ENCODE peak calls at places on chromosome 20, in seven cellular contexts. One of them, this sample, is unnamed.

GRCh38 chr20:62136283-62137091 is 6.7 kb downstream of the PSMA7 start:
- DNase-seq in breast epithelium: peak
- DNase-seq in upper lobe of right lung: peak
- DNase-seq in brain microvascular endothelial cell: peak
- DNase-seq in kidney: no peak
- DNase-seq in neuronal stem cell: no peak
- DNase-seq in right lobe of liver: no peak
- DNase-seq in this sample: no peak

GRCh38 chr20:10332656-10333421 is 101.2 kb downstream of the MKKS start:
- DNase-seq in brain microvascular endothelial cell: no peak
- DNase-seq in upper lobe of right lung: no peak
- DNase-seq in right lobe of liver: no peak
- DNase-seq in neuronal stem cell: no peak
- DNase-seq in kidney: no peak
- DNase-seq in breast epithelium: no peak
- DNase-seq in this sample: no peak

GRCh38 chr20:53365676-53366075 is 228.0 kb downstream of the ZNF217 start:
- DNase-seq in kidney: no peak
- DNase-seq in neuronal stem cell: no peak
- DNase-seq in upper lobe of right lung: no peak
- DNase-seq in right lobe of liver: no peak
- DNase-seq in brain microvascular endothelial cell: no peak
- DNase-seq in breast epithelium: no peak
- DNase-seq in this sample: no peak

GRCh38 chr20:62148908-62149314 is 5.3 kb downstream of the SS18L1 start:
- DNase-seq in right lobe of liver: no peak
- DNase-seq in kidney: no peak
- DNase-seq in brain microvascular endothelial cell: no peak
- DNase-seq in breast epithelium: no peak
- DNase-seq in neuronal stem cell: no peak
- DNase-seq in upper lobe of right lung: no peak
- DNase-seq in this sample: no peak

GRCh38 chr20:13046409-13046808 is 37.6 kb downstream of the SPTLC3 start:
- DNase-seq in kidney: no peak
- DNase-seq in brain microvascular endothelial cell: no peak
- DNase-seq in breast epithelium: no peak
- DNase-seq in upper lobe of right lung: no peak
- DNase-seq in neuronal stem cell: no peak
- DNase-seq in right lobe of liver: no peak
- DNase-seq in this sample: no peak

GRCh38 chr20:9989066-9989724 is 45.6 kb upstream of the ANKEF1 start:
- DNase-seq in breast epithelium: no peak
- DNase-seq in brain microvascular endothelial cell: peak
- DNase-seq in right lobe of liver: no peak
- DNase-seq in neuronal stem cell: no peak
- DNase-seq in kidney: no peak
- DNase-seq in upper lobe of right lung: no peak
- DNase-seq in this sample: no peak

GRCh38 chr20:905999-906520 is 10.1 kb downstream of the ANGPT4 start:
- DNase-seq in brain microvascular endothelial cell: no peak
- DNase-seq in upper lobe of right lung: no peak
- DNase-seq in right lobe of liver: no peak
- DNase-seq in kidney: no peak
- DNase-seq in neuronal stem cell: no peak
- DNase-seq in breast epithelium: no peak
- DNase-seq in this sample: no peak

GRCh38 chr20:62686869-62687830 is 21.5 kb upstream of the NTSR1 start:
- DNase-seq in neuronal stem cell: no peak
- DNase-seq in breast epithelium: no peak
- DNase-seq in right lobe of liver: no peak
- DNase-seq in upper lobe of right lung: no peak
- DNase-seq in kidney: no peak
- DNase-seq in brain microvascular endothelial cell: no peak
- DNase-seq in this sample: no peak

GRCh38 chr20:8507231-8507630 is 375.2 kb downstream of the PLCB1 start:
- DNase-seq in kidney: no peak
- DNase-seq in breast epithelium: no peak
- DNase-seq in brain microvascular endothelial cell: no peak
- DNase-seq in right lobe of liver: no peak
- DNase-seq in upper lobe of right lung: no peak
- DNase-seq in neuronal stem cell: no peak
- DNase-seq in this sample: no peak

GRCh38 chr20:63029358-63030121 is 22.8 kb upstream of the BHLHE23 start:
- DNase-seq in brain microvascular endothelial cell: no peak
- DNase-seq in right lobe of liver: no peak
- DNase-seq in upper lobe of right lung: no peak
- DNase-seq in breast epithelium: no peak
- DNase-seq in kidney: peak
- DNase-seq in neuronal stem cell: no peak
- DNase-seq in this sample: no peak

GRCh38 chr20:58402305-58402704 is 13.3 kb downstream of the VAPB start:
- DNase-seq in right lobe of liver: no peak
- DNase-seq in upper lobe of right lung: no peak
- DNase-seq in breast epithelium: no peak
- DNase-seq in kidney: no peak
- DNase-seq in neuronal stem cell: no peak
- DNase-seq in brain microvascular endothelial cell: no peak
- DNase-seq in this sample: no peak

DNA sequence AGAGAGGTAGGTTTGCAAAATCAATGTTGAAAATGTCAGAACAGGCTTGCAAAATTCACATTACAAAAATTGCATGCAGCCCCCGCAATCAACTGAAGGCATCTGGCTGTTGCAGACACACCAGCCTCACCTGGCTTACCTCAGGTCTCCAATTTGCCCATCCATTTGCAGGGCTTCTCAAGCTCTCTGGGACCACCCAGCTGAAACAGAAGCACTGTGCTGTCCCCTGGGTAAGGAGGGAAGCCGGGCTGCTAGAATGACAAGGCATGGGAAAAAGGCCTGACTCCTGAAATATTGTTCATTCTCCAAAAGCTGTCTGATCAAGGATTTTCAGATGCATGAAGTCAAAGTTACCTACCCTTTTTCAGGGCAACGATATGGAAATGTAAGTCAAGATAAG is 52.6 kb upstream of the CD93 start:
- DNase-seq in upper lobe of right lung: no peak
- DNase-seq in brain microvascular endothelial cell: no peak
- DNase-seq in kidney: no peak
- DNase-seq in neuronal stem cell: no peak
- DNase-seq in breast epithelium: no peak
- DNase-seq in right lobe of liver: peak
- DNase-seq in this sample: no peak
- H3K27ac ChIP-seq in upper lobe of right lung: no peak
- H3K27ac ChIP-seq in brain microvascular endothelial cell: no peak
- H3K27ac ChIP-seq in kidney: no peak
- H3K27ac ChIP-seq in neuronal stem cell: no peak
- H3K27ac ChIP-seq in breast epithelium: no peak
- H3K27ac ChIP-seq in right lobe of liver: no peak
- H3K27ac ChIP-seq in this sample: no peak

GRCh38 chr20:34875657-34876160 is 703 bp upstream of the ACSS2 start:
- DNase-seq in right lobe of liver: no peak
- DNase-seq in upper lobe of right lung: no peak
- DNase-seq in breast epithelium: no peak
- DNase-seq in brain microvascular endothelial cell: no peak
- DNase-seq in kidney: no peak
- DNase-seq in neuronal stem cell: no peak
- DNase-seq in this sample: no peak
- H3K27ac ChIP-seq in right lobe of liver: peak
- H3K27ac ChIP-seq in upper lobe of right lung: peak
- H3K27ac ChIP-seq in breast epithelium: peak
- H3K27ac ChIP-seq in brain microvascular endothelial cell: no peak
- H3K27ac ChIP-seq in kidney: peak
- H3K27ac ChIP-seq in neuronal stem cell: peak
- H3K27ac ChIP-seq in this sample: peak

GRCh38 chr20:51404297-51405060 is 138.0 kb downstream of the NFATC2 start:
- DNase-seq in neuronal stem cell: no peak
- DNase-seq in breast epithelium: no peak
- DNase-seq in upper lobe of right lung: peak
- DNase-seq in kidney: peak
- DNase-seq in right lobe of liver: no peak
- DNase-seq in brain microvascular endothelial cell: peak
- DNase-seq in this sample: no peak
- H3K27ac ChIP-seq in neuronal stem cell: no peak
- H3K27ac ChIP-seq in breast epithelium: no peak
- H3K27ac ChIP-seq in upper lobe of right lung: peak
- H3K27ac ChIP-seq in kidney: no peak
- H3K27ac ChIP-seq in right lobe of liver: no peak
- H3K27ac ChIP-seq in brain microvascular endothelial cell: peak
- H3K27ac ChIP-seq in this sample: no peak

DNA sequence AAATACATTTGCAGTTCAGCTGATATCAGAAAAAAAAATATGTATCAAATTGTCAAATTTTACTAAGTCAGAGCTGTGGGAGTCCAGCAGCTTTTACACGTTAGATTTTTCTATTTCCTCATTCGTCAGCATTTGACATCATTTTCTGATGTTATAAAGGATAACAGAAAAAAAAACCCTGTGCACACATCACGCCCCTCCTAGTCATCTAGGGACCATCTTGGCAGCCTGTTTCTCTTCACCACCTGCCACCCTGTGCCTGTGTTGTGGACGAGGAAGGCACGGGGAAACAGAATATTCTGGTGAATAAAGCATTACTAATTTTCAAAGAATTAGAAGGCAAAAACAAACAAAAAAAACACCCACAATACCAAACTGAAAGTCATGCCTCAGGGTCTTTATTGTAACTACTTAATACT is 12.4 kb downstream of the B4GALT5 start:
- DNase-seq in brain microvascular endothelial cell: no peak
- DNase-seq in kidney: no peak
- DNase-seq in neuronal stem cell: no peak
- DNase-seq in upper lobe of right lung: no peak
- DNase-seq in right lobe of liver: no peak
- DNase-seq in breast epithelium: no peak
- DNase-seq in this sample: no peak
- H3K27ac ChIP-seq in brain microvascular endothelial cell: peak
- H3K27ac ChIP-seq in kidney: no peak
- H3K27ac ChIP-seq in neuronal stem cell: no peak
- H3K27ac ChIP-seq in upper lobe of right lung: no peak
- H3K27ac ChIP-seq in right lobe of liver: peak
- H3K27ac ChIP-seq in breast epithelium: no peak
- H3K27ac ChIP-seq in this sample: no peak

GRCh38 chr20:50412069-50412468 is 98.1 kb upstream of the PTPN1 start:
- DNase-seq in brain microvascular endothelial cell: no peak
- DNase-seq in neuronal stem cell: no peak
- DNase-seq in kidney: peak
- DNase-seq in right lobe of liver: no peak
- DNase-seq in breast epithelium: no peak
- DNase-seq in upper lobe of right lung: no peak
- DNase-seq in this sample: no peak

GRCh38 chr20:50412499-50412898 is 97.7 kb upstream of the PTPN1 start:
- DNase-seq in breast epithelium: no peak
- DNase-seq in right lobe of liver: no peak
- DNase-seq in upper lobe of right lung: no peak
- DNase-seq in brain microvascular endothelial cell: no peak
- DNase-seq in kidney: no peak
- DNase-seq in neuronal stem cell: no peak
- DNase-seq in this sample: no peak

GRCh38 chr20:50415516-50416268 is 94.5 kb upstream of the PTPN1 start:
- DNase-seq in upper lobe of right lung: peak
- DNase-seq in brain microvascular endothelial cell: peak
- DNase-seq in neuronal stem cell: no peak
- DNase-seq in kidney: peak
- DNase-seq in breast epithelium: peak
- DNase-seq in right lobe of liver: peak
- DNase-seq in this sample: peak

GRCh38 chr20:50415031-50415515 is 95.1 kb upstream of the PTPN1 start:
- DNase-seq in brain microvascular endothelial cell: no peak
- DNase-seq in kidney: no peak
- DNase-seq in upper lobe of right lung: peak
- DNase-seq in neuronal stem cell: no peak
- DNase-seq in right lobe of liver: no peak
- DNase-seq in breast epithelium: peak
- DNase-seq in this sample: no peak

DNA sequence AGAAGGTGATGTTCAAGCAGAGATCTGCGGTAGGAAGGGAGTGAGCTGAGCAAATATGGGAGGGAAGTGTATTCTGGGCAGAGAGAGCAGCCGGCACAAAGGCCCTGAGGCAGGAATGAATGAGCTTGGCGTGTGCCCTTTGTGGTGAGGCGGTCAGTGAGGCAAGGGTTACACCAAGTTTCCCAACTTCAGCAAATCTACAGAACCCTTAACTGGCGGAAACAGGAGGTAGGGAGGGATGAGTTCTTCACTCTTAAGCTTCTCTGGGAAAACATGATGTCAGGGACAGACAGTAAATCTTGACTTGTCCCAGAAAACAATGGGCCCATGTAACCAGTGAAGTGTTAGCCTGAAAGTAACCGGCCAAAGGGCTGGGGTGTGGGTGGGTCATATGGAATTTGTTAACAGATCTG is 97.1 kb upstream of the PTPN1 start:
- DNase-seq in upper lobe of right lung: no peak
- DNase-seq in kidney: no peak
- DNase-seq in right lobe of liver: no peak
- DNase-seq in breast epithelium: no peak
- DNase-seq in neuronal stem cell: no peak
- DNase-seq in brain microvascular endothelial cell: no peak
- DNase-seq in this sample: no peak
- H3K27ac ChIP-seq in upper lobe of right lung: peak
- H3K27ac ChIP-seq in kidney: no peak
- H3K27ac ChIP-seq in right lobe of liver: no peak
- H3K27ac ChIP-seq in breast epithelium: peak
- H3K27ac ChIP-seq in neuronal stem cell: no peak
- H3K27ac ChIP-seq in brain microvascular endothelial cell: no peak
- H3K27ac ChIP-seq in this sample: no peak

DNA sequence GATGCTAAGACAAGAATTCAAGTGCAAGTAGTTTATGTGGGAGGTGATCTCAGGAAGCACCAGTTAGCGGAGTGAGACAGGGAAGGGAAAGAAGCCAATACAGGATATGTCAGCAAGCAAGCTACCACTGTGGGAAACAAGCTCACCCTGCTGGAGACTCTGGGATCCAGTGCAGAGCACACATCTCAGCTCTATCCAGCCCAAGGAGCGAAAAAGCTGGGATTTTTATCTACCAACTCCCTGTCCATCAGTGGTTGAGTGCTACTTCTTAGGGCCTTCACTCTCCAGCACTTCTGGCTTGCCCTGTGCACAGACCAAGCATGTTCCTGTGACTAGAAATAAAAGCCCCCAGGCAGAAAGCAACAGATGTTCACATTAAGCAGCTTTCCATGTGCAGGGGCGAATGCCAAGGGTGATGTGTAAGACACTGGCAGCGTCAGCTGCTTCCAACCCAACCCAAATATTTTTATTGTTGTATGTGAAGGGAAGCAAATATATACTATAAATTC is 10.8 kb upstream of the RNF24 start:
- DNase-seq in neuronal stem cell: no peak
- DNase-seq in right lobe of liver: no peak
- DNase-seq in kidney: no peak
- DNase-seq in brain microvascular endothelial cell: peak
- DNase-seq in upper lobe of right lung: no peak
- DNase-seq in breast epithelium: no peak
- DNase-seq in this sample: no peak
- H3K27ac ChIP-seq in neuronal stem cell: no peak
- H3K27ac ChIP-seq in right lobe of liver: no peak
- H3K27ac ChIP-seq in kidney: no peak
- H3K27ac ChIP-seq in brain microvascular endothelial cell: no peak
- H3K27ac ChIP-seq in upper lobe of right lung: no peak
- H3K27ac ChIP-seq in breast epithelium: no peak
- H3K27ac ChIP-seq in this sample: no peak

GRCh38 chr20:50747275-50747674 is 15.9 kb downstream of the PARD6B start:
- DNase-seq in brain microvascular endothelial cell: no peak
- DNase-seq in breast epithelium: no peak
- DNase-seq in kidney: no peak
- DNase-seq in neuronal stem cell: no peak
- DNase-seq in right lobe of liver: no peak
- DNase-seq in upper lobe of right lung: no peak
- DNase-seq in this sample: no peak
- H3K27ac ChIP-seq in brain microvascular endothelial cell: no peak
- H3K27ac ChIP-seq in breast epithelium: peak
- H3K27ac ChIP-seq in kidney: peak
- H3K27ac ChIP-seq in neuronal stem cell: no peak
- H3K27ac ChIP-seq in right lobe of liver: no peak
- H3K27ac ChIP-seq in upper lobe of right lung: no peak
- H3K27ac ChIP-seq in this sample: no peak

This sample was measured in pancreas.